ENCODE peak calls at places on chromosomes 7 and 10, in nine cellular contexts. O, G, M, Q, F, K, A, W and N are unnamed samples.
A peak's percentile ranks its signal among the peaks of the same experiment; 100 is the strongest.

GRCh38 chr10:80154978-80155695 is 22.6 kb downstream of the PLAC9 start:
- DNase-seq in G (peak; percentile 96), F (no peak), K (no peak), M (no peak), Q (no peak), A (no peak), O (no peak), W (no peak), N (peak; percentile 91)

GRCh38 chr7:40987571-40987970 is 715.3 kb downstream of the INHBA start:
- DNase-seq in Q (no peak), A (no peak), M (no peak), W (no peak), G (peak; percentile 55), K (no peak), F (no peak), O (no peak), N (no peak)

GRCh38 chr7:70189261-70189660 is 591.0 kb downstream of the AUTS2 start:
- DNase-seq in F (no peak), O (no peak), M (no peak), K (no peak), G (no peak), Q (no peak), W (no peak), A (no peak), N (peak; percentile 9)

GRCh38 chr10:114550756-114551290 is 107.3 kb downstream of the ABLIM1 start:
- DNase-seq in A (no peak), K (no peak), O (no peak), M (no peak), F (no peak), W (no peak), Q (no peak), G (peak; percentile 47), N (no peak)

GRCh38 chr7:28536259-28536658 is 123.9 kb downstream of the CREB5 start:
- DNase-seq in A (no peak), M (no peak), W (peak; percentile 17), F (peak; percentile 87), O (peak; percentile 17), Q (no peak), G (peak; percentile 56), K (no peak), N (peak; percentile 40)

GRCh38 chr10:131636116-131636515 is 264.7 kb upstream of the PPP2R2D start:
- DNase-seq in W (no peak), M (no peak), A (no peak), K (no peak), Q (no peak), G (no peak), F (no peak), O (no peak), N (no peak)

GRCh38 chr10:23439920-23440875 is 1.3 kb downstream of the OTUD1 start:
- DNase-seq in M (peak; percentile 61), F (peak; percentile 78), G (peak; percentile 37), K (peak; percentile 28), W (peak; percentile 38), Q (peak; percentile 66), O (peak; percentile 18), A (peak; percentile 76), N (peak; percentile 26)

GRCh38 chr7:26675143-26675887 is 189.1 kb downstream of the SKAP2 start:
- DNase-seq in M (no peak), G (peak; percentile 84), O (no peak), K (no peak), A (no peak), F (no peak), Q (no peak), W (no peak), N (peak; percentile 40)

GRCh38 chr7:132390705-132391104 is 185.6 kb downstream of the PLXNA4 start:
- DNase-seq in O (no peak), A (no peak), W (no peak), Q (no peak), K (no peak), M (no peak), G (peak; percentile 12), F (no peak), N (no peak)

GRCh38 chr10:128631801-128632241 is 505.6 kb upstream of the MKI67 start:
- DNase-seq in G (no peak), A (no peak), W (no peak), M (no peak), F (no peak), O (peak; percentile 29), K (no peak), Q (no peak), N (no peak)

GRCh38 chr10:11576092-11576809 is 35.2 kb downstream of the USP6NL start:
- DNase-seq in Q (no peak), M (no peak), F (no peak), A (no peak), K (no peak), O (no peak), W (no peak), G (no peak), N (no peak)

GRCh38 chr10:86227501-86228258 is 138.9 kb downstream of the GRID1 start:
- DNase-seq in A (no peak), F (no peak), O (no peak), W (no peak), K (no peak), M (no peak), G (no peak), Q (no peak), N (no peak)

GRCh38 chr10:119595715-119596515 is 849 bp downstream of the TIAL1 start:
- DNase-seq in M (peak; percentile 55), W (peak; percentile 52), A (peak; percentile 84), K (peak; percentile 63), G (peak; percentile 44), Q (peak; percentile 78), F (peak; percentile 57), O (no peak), N (peak; percentile 61)

GRCh38 chr10:117005454-117006055 is 568 bp upstream of the SHTN1 start:
- DNase-seq in O (peak; percentile 26), A (no peak), M (no peak), W (no peak), F (peak; percentile 85), Q (peak; percentile 65), K (peak; percentile 8), G (no peak), N (no peak)
- H3K4me3 ChIP-seq in O (peak overlapping the region; percentile 86), A (peak overlapping the region; percentile 65), M (peak overlapping the region; percentile 85), W (peak overlapping the region; percentile 72), F (peak overlapping the region; percentile 73), Q (peak overlapping the region; percentile 93), K (peak overlapping the region; percentile 69), G (peak overlapping the region; percentile 75), N (peak overlapping the region; percentile 74)

GRCh38 chr10:124558901-124559321 is 97.3 kb downstream of the LHPP start:
- DNase-seq in A (no peak), O (no peak), M (no peak), K (no peak), Q (no peak), F (no peak), G (peak; percentile 12), W (peak; percentile 16), N (no peak)
- H3K36me3 ChIP-seq in A (no peaks in the 10 kb centered on the region), O (no peaks in the 10 kb centered on the region), M (no peaks in the 10 kb centered on the region), K (no peaks in the 10 kb centered on the region), Q (no peaks in the 10 kb centered on the region), F (no peaks in the 10 kb centered on the region), G (no peaks in the 10 kb centered on the region), W (no peaks in the 10 kb centered on the region), N (no peaks in the 10 kb centered on the region)

DNA sequence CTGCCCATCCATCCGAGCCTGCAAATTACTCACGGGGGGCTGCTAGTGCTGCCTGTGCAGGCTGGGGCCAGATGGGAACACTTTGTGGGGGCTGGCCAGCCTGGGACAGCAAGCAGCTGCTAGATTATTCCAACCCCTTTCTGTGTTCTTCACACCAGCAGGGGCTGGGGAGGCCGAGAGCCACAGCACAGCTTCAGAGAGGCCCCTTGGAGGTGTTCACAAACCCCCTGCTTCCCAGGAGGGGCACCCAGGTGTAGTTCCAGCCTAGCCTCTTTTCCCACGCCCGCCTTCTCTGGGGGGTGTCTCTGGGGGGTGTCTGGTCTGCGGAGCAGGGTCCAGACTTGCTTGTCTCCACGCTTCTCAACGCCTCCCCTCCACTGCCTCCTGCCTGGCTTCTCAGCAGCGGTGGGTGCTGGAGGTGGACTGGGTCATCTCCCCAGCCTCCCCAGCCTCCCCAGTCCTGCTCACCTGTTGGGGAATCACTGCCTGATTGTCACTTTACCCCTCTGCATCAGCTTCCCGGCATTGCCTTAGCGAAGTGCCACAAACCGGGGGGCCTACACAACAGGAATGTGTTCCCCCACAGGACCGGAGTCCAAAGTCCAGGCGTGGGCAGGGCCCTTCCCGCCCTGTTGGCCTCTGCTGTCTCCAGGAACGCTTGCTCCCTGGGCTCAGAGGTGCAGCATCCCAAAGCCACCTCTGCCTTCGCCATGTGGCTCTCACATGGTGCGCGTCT is 74.0 kb upstream of the EN2 start:
- DNase-seq in M (no peak), A (no peak), Q (no peak), O (no peak), W (no peak), F (no peak), G (no peak), K (no peak), N (no peak)
- H3K27me3 ChIP-seq in M (peaks cover 15% of the 10 kb centered on the region), A (peaks cover 83% of the 10 kb centered on the region), Q (peaks cover 91% of the 10 kb centered on the region), O (peaks cover 68% of the 10 kb centered on the region), W (peaks cover 100% of the 10 kb centered on the region), F (peaks cover 99% of the 10 kb centered on the region), G (peaks cover 61% of the 10 kb centered on the region), K (peaks cover 58% of the 10 kb centered on the region), N (peaks cover 9% of the 10 kb centered on the region)

GRCh38 chr7:94509264-94509878 is at the start of gene CASD1:
- DNase-seq in G (peak; percentile 1), O (peak; percentile 59), W (peak; percentile 19), A (peak; percentile 86), F (peak; percentile 85), Q (peak; percentile 70), K (peak; percentile 67), M (peak; percentile 67), N (peak; percentile 57)
- H3K4me3 ChIP-seq in G (peak within 1 kb of the TSS; percentile 96), O (peak within 1 kb of the TSS; percentile 95), W (peak within 1 kb of the TSS; percentile 98), A (peak within 1 kb of the TSS; percentile 88), F (peak within 1 kb of the TSS; percentile 95), Q (peak within 1 kb of the TSS; percentile 92), K (peak within 1 kb of the TSS; percentile 78), M (peak within 1 kb of the TSS; percentile 67), N (peak within 1 kb of the TSS; percentile 62)